ENCODE peak calls at places on chromosomes 13 and 19, in four cellular contexts. H is neural progenitor cell, N is ovary, Z is tibial artery. X is an unnamed sample.

GRCh38 chr13:30796132-30796832 is 60.9 kb downstream of the ALOX5AP start:
- DNase-seq in N (no peak), Z (no peak), H (no peak), X (no peak)

GRCh38 chr13:39129253-39129652 is 91.0 kb downstream of the NHLRC3 start:
- DNase-seq in H (peak; percentile 8), Z (no peak), N (no peak), X (no peak)

GRCh38 chr13:70874646-70875045 is 766.4 kb upstream of the KLHL1 start:
- DNase-seq in Z (no peak), H (no peak), N (no peak), X (no peak)

GRCh38 chr19:46714523-46715106 is 2.3 kb downstream of the PRKD2 start:
- DNase-seq in N (no peak), H (no peak), Z (no peak), X (no peak)

GRCh38 chr19:10219678-10220077 is 11.5 kb downstream of the S1PR2 start:
- DNase-seq in H (peak; percentile 26), Z (no peak), N (no peak), X (no peak)

GRCh38 chr19:40614595-40615411 is 13.6 kb downstream of the LTBP4 start:
- DNase-seq in N (peak; percentile 89), H (peak; percentile 92), Z (peak; percentile 92), X (no peak)

GRCh38 chr13:96636310-96636709 is 358.0 kb downstream of the OXGR1 start:
- DNase-seq in Z (no peak), H (no peak), N (no peak), X (no peak)

GRCh38 chr19:3818479-3818878 is 32.3 kb upstream of the MATK start:
- DNase-seq in Z (no peak), N (no peak), H (no peak), X (no peak)

GRCh38 chr19:3396881-3397265 is 30.5 kb downstream of the NFIC start:
- DNase-seq in Z (no peak), N (no peak), H (no peak), X (no peak)

GRCh38 chr19:6572217-6572616 is 18.7 kb downstream of the CD70 start:
- DNase-seq in Z (peak; percentile 75), N (no peak), H (no peak), X (peak; percentile 67)

GRCh38 chr13:32883501-32883900 is 132.7 kb upstream of the KL start:
- DNase-seq in H (no peak), Z (no peak), N (peak; percentile 41), X (no peak)

GRCh38 chr19:39405930-39406655 is 554 bp upstream of the ZFP36 start:
- DNase-seq in H (no peak), Z (peak; percentile 88), N (no peak), X (no peak)

GRCh38 chr13:102757006-102757405 is 16.6 kb downstream of the TEX30 start:
- DNase-seq in Z (no peak), H (no peak), N (no peak), X (no peak)

GRCh38 chr19:9566729-9567128 is 17.6 kb downstream of the ZNF121 start:
- DNase-seq in N (no peak), Z (no peak), H (no peak), X (no peak)

GRCh38 chr13:32409561-32410440 is 18.1 kb downstream of the N4BP2L1 start:
- DNase-seq in N (peak; percentile 76), H (peak; percentile 60), Z (peak; percentile 52), X (peak; percentile 66)

GRCh38 chr19:1385816-1386215 is 2.1 kb downstream of the NDUFS7 start:
- DNase-seq in N (no peak), Z (no peak), H (no peak), X (no peak)

GRCh38 chr13:30752201-30752797 is 17.0 kb downstream of the ALOX5AP start:
- DNase-seq in Z (no peak), H (no peak), N (no peak), X (no peak)

GRCh38 chr13:95745289-95745688 is 68.3 kb downstream of the DNAJC3 start:
- DNase-seq in H (peak; percentile 24), Z (no peak), N (no peak), X (no peak)

GRCh38 chr19:10896851-10897526 is 25.6 kb downstream of the CARM1 start:
- DNase-seq in N (no peak), Z (no peak), H (no peak), X (no peak)

GRCh38 chr19:33346665-33347064 is 26.8 kb upstream of the CEBPG start:
- DNase-seq in N (no peak), H (no peak), Z (no peak), X (no peak)

GRCh38 chr13:77838271-77838670 is 80.4 kb downstream of the EDNRB start:
- DNase-seq in Z (no peak), N (no peak), H (no peak), X (no peak)

GRCh38 chr13:96089749-96090239 is at the start of gene HS6ST3:
- DNase-seq in N (peak; percentile 30), H (peak; percentile 75), Z (no peak), X (peak; percentile 58)

GRCh38 chr19:40253611-40254092 is 27.2 kb upstream of the CCNP start:
- DNase-seq in H (no peak), Z (no peak), N (no peak), X (no peak)

GRCh38 chr13:98856983-98857382 is 104.5 kb upstream of the SLC15A1 start:
- DNase-seq in N (no peak), H (no peak), Z (peak; percentile 44), X (no peak)

GRCh38 chr13:71882120-71882519 is 15.1 kb upstream of the DACH1 start:
- DNase-seq in Z (no peak), H (no peak), N (no peak), X (no peak)

GRCh38 chr19:45924891-45925447 is 10.4 kb upstream of the NANOS2 start:
- DNase-seq in N (no peak), H (no peak), Z (no peak), X (no peak)

GRCh38 chr19:4910594-4911273 is 1.4 kb downstream of the UHRF1 start:
- DNase-seq in Z (no peak), H (peak; percentile 41), N (no peak), X (no peak)

GRCh38 chr13:110520431-110521295 is 40.9 kb downstream of the RAB20 start:
- DNase-seq in H (no peak), N (peak; percentile 65), Z (peak; percentile 92), X (peak; percentile 95)

GRCh38 chr13:22812793-22813192 is 368.0 kb upstream of the SGCG start:
- DNase-seq in N (no peak), Z (peak; percentile 39), H (no peak), X (no peak)

GRCh38 chr13:92535222-92536006 is 691.2 kb upstream of the GPC6 start:
- DNase-seq in H (no peak), Z (no peak), N (no peak), X (no peak)

GRCh38 chr13:79194272-79194671 is 211.8 kb downstream of the RBM26 start:
- DNase-seq in Z (no peak), N (no peak), H (no peak), X (no peak)

GRCh38 chr19:17035842-17036424 is 9.3 kb upstream of the CPAMD8 start:
- DNase-seq in H (no peak), N (no peak), Z (peak; percentile 50), X (peak; percentile 73)

GRCh38 chr13:49366841-49367240 is 77.0 kb downstream of the CAB39L start:
- DNase-seq in N (no peak), H (no peak), Z (no peak), X (no peak)

GRCh38 chr13:24683833-24684599 is 3.8 kb downstream of the ATP12A start:
- DNase-seq in Z (peak; percentile 54), N (no peak), H (peak; percentile 88), X (no peak)

DNA sequence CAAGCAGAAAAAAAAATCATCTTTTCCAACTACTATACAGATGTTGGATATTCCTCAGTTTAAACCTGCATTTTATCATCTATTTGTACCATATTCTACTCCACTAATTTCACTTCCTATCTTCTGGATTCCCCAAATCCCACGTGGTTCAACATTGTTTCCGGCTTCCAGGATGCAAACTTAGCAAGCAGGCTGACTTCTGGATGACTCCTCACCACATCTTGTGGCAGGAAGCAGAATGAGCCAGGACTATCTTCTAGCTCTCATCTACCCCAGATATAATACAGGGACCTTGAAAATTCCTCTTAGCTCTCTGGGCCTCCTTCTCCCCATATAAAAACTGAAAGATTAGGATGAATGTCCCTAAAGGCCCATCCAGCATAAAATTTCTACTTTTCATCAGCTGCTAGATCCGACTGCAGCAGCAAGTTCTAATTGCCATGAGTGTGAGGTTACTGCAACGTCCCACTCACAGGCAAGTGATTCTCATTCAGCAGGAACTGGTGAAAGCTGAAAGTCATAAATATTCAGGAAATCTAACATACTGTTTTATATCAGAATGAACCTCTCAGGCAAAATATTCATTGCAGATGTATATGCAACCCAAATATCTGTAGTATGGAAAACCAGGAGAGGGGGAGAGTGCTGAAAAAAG is 93.4 kb downstream of the KCTD12 start:
- DNase-seq in N (no peak), H (no peak), Z (peak; percentile 48), X (no peak)
- TF ChIP-seq CTCF in N (no peak), H (no peak), Z (no peak), X (no peak)

GRCh38 chr13:42992585-42993122 is 613 bp upstream of the EPSTI1 start:
- DNase-seq in N (no peak), Z (no peak), H (no peak), X (no peak)

GRCh38 chr13:42990991-42991891 is 800 bp downstream of the EPSTI1 start:
- DNase-seq in H (no peak), Z (no peak), N (no peak), X (no peak)

GRCh38 chr13:42991892-42992584 is at the start of gene EPSTI1:
- DNase-seq in H (peak; percentile 68), Z (peak; percentile 66), N (peak; percentile 75), X (peak; percentile 80)

GRCh38 chr13:42986176-42986574 is 5.9 kb downstream of the EPSTI1 start:
- DNase-seq in Z (no peak), N (no peak), H (no peak), X (no peak)

GRCh38 chr13:42990147-42990990 is 1.7 kb downstream of the EPSTI1 start:
- DNase-seq in H (no peak), Z (no peak), N (no peak), X (no peak)
- H3K4me3 ChIP-seq in H (no peak overlapping the region), Z (no peak overlapping the region), N (no peak overlapping the region), X (peak overlapping the region; percentile 83)

DNA sequence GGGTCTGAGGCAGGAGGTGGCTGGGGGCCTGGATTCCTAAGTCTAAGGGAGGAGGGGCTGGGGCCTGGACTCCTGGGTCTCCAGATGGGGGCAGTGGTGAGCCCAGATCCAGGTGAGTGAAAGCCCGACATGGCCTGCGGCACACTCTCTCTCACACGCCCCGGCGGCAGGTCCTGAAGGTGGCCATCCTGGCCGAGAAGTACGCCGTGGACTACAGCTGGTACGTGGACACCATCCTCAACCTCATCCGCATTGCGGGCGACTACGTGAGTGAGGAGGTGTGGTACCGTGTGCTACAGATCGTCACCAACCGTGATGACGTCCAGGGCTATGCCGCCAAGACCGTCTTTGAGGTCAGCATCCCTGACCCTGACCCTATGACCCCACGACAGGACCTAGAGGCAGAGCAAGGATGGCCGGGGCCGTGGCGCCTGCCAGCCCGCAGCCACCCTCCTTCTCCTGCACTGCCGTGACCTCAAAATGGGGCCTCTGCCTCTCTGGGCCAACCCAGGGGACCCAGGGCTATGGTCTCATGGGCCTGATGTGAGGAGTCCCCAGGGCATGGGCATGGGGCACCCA is 13.2 kb downstream of the FUZ start:
- DNase-seq in Z (no peak), N (no peak), H (peak; percentile 57), X (peak; percentile 59)
- TF ChIP-seq CTCF in Z (no peak), N (no peak), H (peak; percentile 48), X (no peak)

GRCh38 chr19:42286349-42287016 is 15.4 kb upstream of the PRR19 start:
- DNase-seq in N (peak; percentile 80), Z (no peak), H (no peak), X (no peak)

GRCh38 chr19:42287017-42287825 is 14.7 kb upstream of the PRR19 start:
- DNase-seq in H (no peak), N (no peak), Z (no peak), X (no peak)

GRCh38 chr19:42285546-42285945 is 16.4 kb upstream of the PRR19 start:
- DNase-seq in N (peak; percentile 53), H (peak; percentile 46), Z (no peak), X (no peak)

GRCh38 chr19:42284641-42285341 is 15.7 kb downstream of the CIC start:
- DNase-seq in H (peak; percentile 56), Z (no peak), N (peak; percentile 75), X (no peak)

GRCh38 chr19:42285988-42286348 is 16.0 kb upstream of the PRR19 start:
- DNase-seq in Z (no peak), N (no peak), H (no peak), X (no peak)
- H3K4me3 ChIP-seq in Z (peak overlapping the region; percentile 75), N (peak overlapping the region; percentile 17), H (peak overlapping the region; percentile 90), X (peak overlapping the region; percentile 85)